ENCODE peak calls at places on chromosomes 12 and 14, in four cellular contexts. One of them, this sample, is unnamed.
A peak's percentile ranks its signal among the peaks of the same experiment; 100 is the strongest.

GRCh38 chr12:124814741-124815613 is 48.7 kb downstream of the SCARB1 start:
- DNase-seq in activated CD4-positive, alpha-beta T cell treated with anti-CD3 and anti-CD28 coated beads, Interleukin-2, amount 10 ng/mL, durations not matched to agents 7 days and 5 days: no peak
- DNase-seq in effector memory CD8-positive, alpha-beta T cell: no peak
- DNase-seq in GM23248: no peak
- DNase-seq in this sample: no peak

GRCh38 chr12:124916370-124917134 is 2.1 kb upstream of the UBC start:
- DNase-seq in activated CD4-positive, alpha-beta T cell treated with anti-CD3 and anti-CD28 coated beads, Interleukin-2, amount 10 ng/mL, durations not matched to agents 7 days and 5 days: peak; percentile 53
- DNase-seq in GM23248: peak; percentile 99
- DNase-seq in effector memory CD8-positive, alpha-beta T cell: no peak
- DNase-seq in this sample: no peak

GRCh38 chr12:92036771-92037453 is 108.7 kb downstream of the BTG1 start:
- DNase-seq in activated CD4-positive, alpha-beta T cell treated with anti-CD3 and anti-CD28 coated beads, Interleukin-2, amount 10 ng/mL, durations not matched to agents 7 days and 5 days: no peak
- DNase-seq in effector memory CD8-positive, alpha-beta T cell: no peak
- DNase-seq in GM23248: no peak
- DNase-seq in this sample: peak; percentile 11

GRCh38 chr14:104311358-104311757 is 173.0 kb downstream of the KIF26A start:
- DNase-seq in activated CD4-positive, alpha-beta T cell treated with anti-CD3 and anti-CD28 coated beads, Interleukin-2, amount 10 ng/mL, durations not matched to agents 7 days and 5 days: no peak
- DNase-seq in GM23248: no peak
- DNase-seq in effector memory CD8-positive, alpha-beta T cell: no peak
- DNase-seq in this sample: no peak

GRCh38 chr14:78974691-78975090 is 804.5 kb downstream of the NRXN3 start:
- DNase-seq in activated CD4-positive, alpha-beta T cell treated with anti-CD3 and anti-CD28 coated beads, Interleukin-2, amount 10 ng/mL, durations not matched to agents 7 days and 5 days: no peak
- DNase-seq in effector memory CD8-positive, alpha-beta T cell: no peak
- DNase-seq in GM23248: peak; percentile 39
- DNase-seq in this sample: no peak

GRCh38 chr12:50642755-50643154 is 121.1 kb upstream of the ATF1 start:
- DNase-seq in activated CD4-positive, alpha-beta T cell treated with anti-CD3 and anti-CD28 coated beads, Interleukin-2, amount 10 ng/mL, durations not matched to agents 7 days and 5 days: no peak
- DNase-seq in effector memory CD8-positive, alpha-beta T cell: no peak
- DNase-seq in GM23248: no peak
- DNase-seq in this sample: no peak

GRCh38 chr12:4610481-4610880 is 38.4 kb downstream of the AKAP3 start:
- DNase-seq in effector memory CD8-positive, alpha-beta T cell: no peak
- DNase-seq in GM23248: no peak
- DNase-seq in activated CD4-positive, alpha-beta T cell treated with anti-CD3 and anti-CD28 coated beads, Interleukin-2, amount 10 ng/mL, durations not matched to agents 7 days and 5 days: no peak
- DNase-seq in this sample: no peak

GRCh38 chr12:129115558-129115957 is 262.3 kb downstream of the GLT1D1 start:
- DNase-seq in GM23248: no peak
- DNase-seq in activated CD4-positive, alpha-beta T cell treated with anti-CD3 and anti-CD28 coated beads, Interleukin-2, amount 10 ng/mL, durations not matched to agents 7 days and 5 days: no peak
- DNase-seq in effector memory CD8-positive, alpha-beta T cell: no peak
- DNase-seq in this sample: no peak

GRCh38 chr12:132140918-132141841 is 2.9 kb downstream of the DDX51 start:
- DNase-seq in activated CD4-positive, alpha-beta T cell treated with anti-CD3 and anti-CD28 coated beads, Interleukin-2, amount 10 ng/mL, durations not matched to agents 7 days and 5 days: no peak
- DNase-seq in effector memory CD8-positive, alpha-beta T cell: no peak
- DNase-seq in GM23248: no peak
- DNase-seq in this sample: no peak

GRCh38 chr12:6332459-6332858 is 9.4 kb downstream of the TNFRSF1A start:
- DNase-seq in activated CD4-positive, alpha-beta T cell treated with anti-CD3 and anti-CD28 coated beads, Interleukin-2, amount 10 ng/mL, durations not matched to agents 7 days and 5 days: no peak
- DNase-seq in GM23248: peak; percentile 81
- DNase-seq in effector memory CD8-positive, alpha-beta T cell: no peak
- DNase-seq in this sample: no peak

GRCh38 chr12:52969828-52970569 is 21.1 kb downstream of the KRT18 start:
- DNase-seq in effector memory CD8-positive, alpha-beta T cell: no peak
- DNase-seq in GM23248: no peak
- DNase-seq in activated CD4-positive, alpha-beta T cell treated with anti-CD3 and anti-CD28 coated beads, Interleukin-2, amount 10 ng/mL, durations not matched to agents 7 days and 5 days: no peak
- DNase-seq in this sample: no peak

This sample was measured in erythroblast.